ENCODE peak calls at places on chromosomes 5 and 9, in seven cellular contexts. O is HEK293T, Y is HCT116, V is WTC11, A is K562, Z is HepG2, C is H1. B is an unnamed sample.
A peak's percentile ranks its signal among the peaks of the same experiment; 100 is the strongest.

GRCh38 chr5:166358127-166358840 is 1933.2 kb upstream of the WWC1 start:
- DNase-seq in O (no peak), Y (no peak), V (no peak), A (no peak), Z (no peak), C (no peak), B (no peak)

GRCh38 chr5:180334751-180335613 is 18.2 kb downstream of the GFPT2 start:
- DNase-seq in O (no peak), Y (no peak), V (no peak), A (no peak), Z (no peak), C (no peak), B (no peak)

GRCh38 chr9:5922192-5922591 is 31.5 kb downstream of the MLANA start:
- DNase-seq in O (no peak), Y (no peak), V (no peak), A (no peak), Z (no peak), C (no peak), B (peak; percentile 44)

GRCh38 chr5:124655943-124656459 is 90.4 kb downstream of the ZNF608 start:
- DNase-seq in O (peak; percentile 51), Y (peak; percentile 78), V (no peak), A (peak; percentile 73), Z (peak; percentile 97), C (no peak), B (no peak)

GRCh38 chr5:83179966-83180365 is 102.6 kb downstream of the XRCC4 start:
- DNase-seq in O (no peak), Y (no peak), V (no peak), A (no peak), Z (no peak), C (no peak), B (no peak)

GRCh38 chr9:125147401-125147951 is 4.1 kb upstream of the SCAI start:
- DNase-seq in O (no peak), Y (no peak), V (no peak), A (no peak), Z (no peak), C (no peak), B (no peak)

GRCh38 chr5:3351581-3352442 is 243.8 kb upstream of the IRX1 start:
- DNase-seq in O (no peak), Y (no peak), V (no peak), A (no peak), Z (no peak), C (no peak), B (no peak)

GRCh38 chr9:128244443-128245226 is 31.2 kb downstream of the GOLGA2 start:
- DNase-seq in O (no peak), Y (no peak), V (peak; percentile 74), A (peak; percentile 95), Z (peak; percentile 51), C (no peak), B (no peak)

GRCh38 chr5:14399054-14399657 is 182.4 kb upstream of the OTULINL start:
- DNase-seq in O (peak; percentile 35), Y (peak; percentile 21), V (no peak), A (peak; percentile 49), Z (peak; percentile 28), C (no peak), B (no peak)

GRCh38 chr9:71624728-71625127 is 143.6 kb downstream of the CEMIP2 start:
- DNase-seq in O (no peak), Y (no peak), V (no peak), A (no peak), Z (no peak), C (no peak), B (no peak)

GRCh38 chr5:2205596-2205995 is 322.9 kb upstream of the IRX4 start:
- DNase-seq in O (no peak), Y (no peak), V (no peak), A (no peak), Z (no peak), C (no peak), B (no peak)

GRCh38 chr5:135038829-135039525 is 4.9 kb upstream of the PITX1 start:
- DNase-seq in O (no peak), Y (no peak), V (no peak), A (no peak), Z (no peak), C (no peak), B (no peak)

GRCh38 chr5:127865273-127865672 is 162.1 kb downstream of the CCDC192 start:
- DNase-seq in O (no peak), Y (no peak), V (no peak), A (no peak), Z (no peak), C (no peak), B (no peak)

GRCh38 chr5:117665121-117665520 is 1090.5 kb upstream of the SEMA6A start:
- DNase-seq in O (no peak), Y (no peak), V (no peak), A (no peak), Z (no peak), C (no peak), B (no peak)

GRCh38 chr5:143106175-143106574 is 297.3 kb downstream of the NR3C1 start:
- DNase-seq in O (peak; percentile 22), Y (no peak), V (peak; percentile 35), A (no peak), Z (peak; percentile 80), C (no peak), B (no peak)

GRCh38 chr9:133534346-133535284 is at the start of gene ADAMTSL2:
- DNase-seq in O (no peak), Y (no peak), V (peak; percentile 62), A (peak; percentile 40), Z (peak; percentile 73), C (no peak), B (no peak)

GRCh38 chr5:160311491-160312138 is 749 bp downstream of the CCNJL start:
- DNase-seq in O (no peak), Y (no peak), V (peak; percentile 14), A (no peak), Z (no peak), C (no peak), B (no peak)

GRCh38 chr9:86252870-86253269 is 6.6 kb downstream of the C9orf153 start:
- DNase-seq in O (no peak), Y (no peak), V (no peak), A (no peak), Z (no peak), C (no peak), B (no peak)

GRCh38 chr5:172839669-172840068 is 5.6 kb downstream of the ERGIC1 start:
- DNase-seq in O (no peak), Y (no peak), V (no peak), A (no peak), Z (no peak), C (no peak), B (no peak)

DNA sequence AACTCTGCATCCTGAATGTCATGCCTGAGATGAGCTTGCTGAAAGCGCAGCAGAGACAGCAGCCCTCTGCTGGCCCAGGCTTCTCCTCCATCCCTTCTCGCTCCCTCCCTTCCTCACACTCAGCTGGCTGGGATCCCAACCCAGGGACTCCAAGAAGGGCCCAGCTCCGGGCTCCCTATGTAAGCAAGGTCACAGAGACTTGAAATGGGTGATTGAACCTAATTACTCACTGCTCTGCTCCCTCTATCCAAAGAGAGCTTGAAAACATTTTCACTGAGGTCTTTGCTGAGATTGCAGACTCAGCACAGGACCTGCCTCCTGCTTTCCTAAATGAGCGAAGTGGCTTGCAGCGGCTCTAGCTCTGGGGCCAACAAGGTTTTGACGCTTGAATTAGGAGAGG is 42.8 kb downstream of the RAPGEF1 start:
- DNase-seq in O (no peak), Y (no peak), V (no peak), A (no peak), Z (no peak), C (no peak), B (no peak)
- TF ChIP-seq SP1 in O (no peak), Y (no peak), V (no peak), A (no peak), Z (no peak), C (no peak), B (no peak)

DNA sequence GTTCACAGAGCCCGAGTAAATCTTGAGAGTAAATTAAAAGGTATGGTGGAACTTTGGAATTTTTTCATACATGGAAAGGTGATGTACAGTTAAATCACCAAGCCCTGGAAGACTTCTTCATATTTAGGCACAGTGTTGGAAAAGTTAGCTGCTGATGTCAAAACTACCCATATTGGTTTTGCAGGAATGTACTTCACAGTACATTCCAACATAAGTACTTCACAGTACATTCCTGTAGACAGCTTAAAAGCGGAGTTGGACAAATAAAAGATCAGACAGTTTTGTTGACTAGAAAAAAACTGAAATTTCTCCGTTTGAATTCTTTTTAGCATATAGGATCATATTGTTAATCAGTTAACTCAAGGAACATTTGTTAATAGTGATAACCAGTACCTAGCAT is 1.8 kb downstream of the RANBP17 start:
- DNase-seq in O (no peak), Y (no peak), V (no peak), A (no peak), Z (no peak), C (no peak), B (no peak)
- TF ChIP-seq SP1 in O (no peak), Y (no peak), V (no peak), A (no peak), Z (no peak), C (no peak), B (no peak)

DNA sequence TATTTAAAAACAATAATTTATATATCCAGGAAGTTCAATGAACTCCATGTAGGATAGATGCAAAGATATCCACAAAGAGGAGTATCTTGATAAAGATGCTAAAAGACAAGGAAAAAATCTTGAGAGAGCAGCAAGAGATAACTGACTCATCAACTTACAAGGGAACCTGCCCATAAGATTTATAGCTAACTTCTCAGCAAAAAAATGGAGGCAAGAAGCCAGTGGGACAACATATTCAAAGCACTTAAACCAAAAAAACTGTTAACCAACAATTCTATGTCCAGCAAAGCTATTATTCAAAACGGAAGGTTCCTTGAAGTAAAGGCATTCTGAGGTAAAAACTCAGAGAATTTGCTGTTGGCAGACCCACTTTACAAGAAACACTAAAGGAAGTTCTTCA is 20.3 kb downstream of the RABGAP1 start:
- DNase-seq in O (no peak), Y (no peak), V (no peak), A (no peak), Z (no peak), C (no peak), B (no peak)
- TF ChIP-seq SP1 in O (no peak), Y (no peak), V (no peak), A (no peak), Z (no peak), C (no peak), B (no peak)

GRCh38 chr5:97181856-97182545 is 1.0 kb downstream of the RIOK2 start:
- DNase-seq in O (no peak), Y (no peak), V (no peak), A (no peak), Z (no peak), C (no peak), B (no peak)

GRCh38 chr5:97183100-97183929 is at the start of gene RIOK2:
- DNase-seq in O (peak; percentile 89), Y (peak; percentile 95), V (peak; percentile 91), A (peak; percentile 88), Z (peak; percentile 94), C (peak; percentile 87), B (peak; percentile 96)

GRCh38 chr5:97183930-97184213 is 825 bp upstream of the RIOK2 start:
- DNase-seq in O (no peak), Y (no peak), V (no peak), A (no peak), Z (no peak), C (no peak), B (no peak)

DNA sequence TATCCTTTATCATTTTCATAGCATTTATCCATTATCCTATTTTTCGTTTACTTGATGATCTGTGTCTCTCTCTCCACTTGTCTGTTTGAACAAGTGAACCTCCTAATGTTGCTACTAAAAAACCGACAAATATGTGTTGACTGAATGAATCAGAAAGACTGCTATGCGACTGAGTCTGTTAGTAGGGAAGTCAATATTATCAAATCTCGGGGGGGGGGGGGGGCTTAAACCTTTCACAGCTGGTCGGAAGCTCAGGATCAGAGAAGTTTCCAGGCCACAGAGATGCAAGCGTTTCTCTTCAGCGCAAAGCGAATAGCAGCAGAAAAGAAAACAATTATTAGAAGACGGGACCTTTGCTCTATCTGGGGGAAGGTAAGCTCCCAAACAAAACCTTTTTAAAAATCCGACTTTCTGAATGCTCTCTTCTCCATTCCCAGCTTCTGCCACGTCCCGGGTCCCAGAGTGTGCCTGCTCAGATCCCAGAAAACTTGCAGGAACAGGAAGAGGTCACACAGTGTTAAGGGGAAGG is 412 bp downstream of the RIOK2 start:
- DNase-seq in O (no peak), Y (no peak), V (no peak), A (peak; percentile 33), Z (peak; percentile 44), C (no peak), B (no peak)
- TF ChIP-seq SP1 in O (no peak), Y (no peak), V (no peak), A (no peak), Z (no peak), C (no peak), B (no peak)

B was measured in GM12878.